ENCODE peak calls at places on chromosome 18, in ten cellular contexts. V, U, Q, L, E, P, O, H, T and B are unnamed samples.

GRCh38 chr18:79422022-79422782 is 26.5 kb downstream of the NFATC1 start:
- DNase-seq in V (peak; percentile 78), U (no peak), Q (no peak), L (no peak), E (peak; percentile 47), P (peak; percentile 55), O (peak; percentile 64), H (no peak), T (no peak), B (no peak)

GRCh38 chr18:7273301-7273911 is 42.5 kb downstream of the LRRC30 start:
- DNase-seq in V (peak; percentile 55), U (peak; percentile 45), Q (no peak), L (no peak), E (peak; percentile 36), P (peak; percentile 70), O (peak; percentile 73), H (no peak), T (no peak), B (no peak)

GRCh38 chr18:11500153-11501122 is 109.0 kb upstream of the SLC35G4 start:
- DNase-seq in V (peak; percentile 96), U (peak; percentile 83), Q (no peak), L (no peak), E (peak; percentile 95), P (peak; percentile 95), O (peak; percentile 99), H (no peak), T (no peak), B (no peak)

GRCh38 chr18:24432618-24433017 is 6.1 kb downstream of the IMPACT start:
- DNase-seq in V (no peak), U (no peak), Q (no peak), L (no peak), E (no peak), P (no peak), O (no peak), H (no peak), T (no peak), B (no peak)

GRCh38 chr18:11095674-11096293 is 53.6 kb downstream of the PIEZO2 start:
- DNase-seq in V (no peak), U (no peak), Q (no peak), L (no peak), E (no peak), P (no peak), O (no peak), H (no peak), T (no peak), B (no peak)

GRCh38 chr18:62625019-62625418 is 90.3 kb upstream of the PHLPP1 start:
- DNase-seq in V (peak; percentile 45), U (no peak), Q (no peak), L (no peak), E (peak; percentile 56), P (peak; percentile 68), O (peak; percentile 84), H (no peak), T (no peak), B (no peak)

GRCh38 chr18:43714346-43715010 is 437.2 kb upstream of the SYT4 start:
- DNase-seq in V (no peak), U (no peak), Q (no peak), L (no peak), E (no peak), P (no peak), O (no peak), H (no peak), T (no peak), B (no peak)

GRCh38 chr18:3710712-3711269 is 260.8 kb downstream of the TGIF1 start:
- DNase-seq in V (no peak), U (peak; percentile 18), Q (no peak), L (no peak), E (peak; percentile 39), P (peak; percentile 68), O (peak; percentile 72), H (no peak), T (no peak), B (no peak)

GRCh38 chr18:59783138-59783537 is 85.9 kb upstream of the CCBE1 start:
- DNase-seq in V (peak; percentile 85), U (peak; percentile 51), Q (peak; percentile 31), L (no peak), E (peak; percentile 83), P (peak; percentile 14), O (peak; percentile 75), H (no peak), T (peak; percentile 61), B (peak; percentile 72)

GRCh38 chr18:59514193-59514592 is 155.1 kb upstream of the LMAN1 start:
- DNase-seq in V (peak; percentile 81), U (no peak), Q (no peak), L (no peak), E (peak; percentile 98), P (peak; percentile 90), O (no peak), H (no peak), T (no peak), B (no peak)

GRCh38 chr18:55047546-55047945 is 88.3 kb upstream of the CCDC68 start:
- DNase-seq in V (peak; percentile 39), U (no peak), Q (no peak), L (no peak), E (peak; percentile 7), P (no peak), O (no peak), H (no peak), T (no peak), B (no peak)

GRCh38 chr18:45879681-45880655 is 54.5 kb downstream of the SIGLEC15 start:
- DNase-seq in V (peak; percentile 57), U (peak; percentile 49), Q (peak; percentile 2), L (peak; percentile 53), E (peak; percentile 74), P (peak; percentile 32), O (peak; percentile 27), H (peak; percentile 67), T (peak; percentile 92), B (peak; percentile 84)

GRCh38 chr18:28013064-28013463 is 163.9 kb downstream of the CDH2 start:
- DNase-seq in V (peak; percentile 34), U (no peak), Q (no peak), L (no peak), E (peak; percentile 56), P (no peak), O (peak; percentile 34), H (no peak), T (no peak), B (no peak)

GRCh38 chr18:62758591-62758990 is 43.2 kb downstream of the PHLPP1 start:
- DNase-seq in V (no peak), U (no peak), Q (no peak), L (no peak), E (no peak), P (no peak), O (no peak), H (no peak), T (no peak), B (no peak)

GRCh38 chr18:79797518-79798345 is at the start of gene KCNG2:
- DNase-seq in V (no peak), U (peak; percentile 31), Q (no peak), L (no peak), E (no peak), P (no peak), O (no peak), H (no peak), T (peak; percentile 67), B (no peak)

GRCh38 chr18:13551841-13552733 is 174.3 kb downstream of the FAM210A start:
- DNase-seq in V (no peak), U (no peak), Q (no peak), L (no peak), E (no peak), P (no peak), O (no peak), H (no peak), T (no peak), B (no peak)

GRCh38 chr18:74596959-74597661 is 560 bp upstream of the ZNF407 start:
- DNase-seq in V (peak; percentile 75), U (peak; percentile 17), Q (no peak), L (peak; percentile 43), E (no peak), P (peak; percentile 70), O (no peak), H (peak; percentile 57), T (peak; percentile 92), B (peak; percentile 90)

GRCh38 chr18:8365528-8365927 is 243.7 kb upstream of the RAB12 start:
- DNase-seq in V (no peak), U (no peak), Q (no peak), L (no peak), E (no peak), P (no peak), O (no peak), H (no peak), T (no peak), B (no peak)

GRCh38 chr18:57943723-57944122 is 100.3 kb upstream of the NEDD4L start:
- DNase-seq in V (no peak), U (no peak), Q (no peak), L (no peak), E (peak; percentile 40), P (no peak), O (peak; percentile 40), H (no peak), T (no peak), B (no peak)

GRCh38 chr18:62101236-62101635 is 85.6 kb downstream of the PIGN start:
- DNase-seq in V (peak; percentile 79), U (no peak), Q (no peak), L (no peak), E (peak; percentile 87), P (no peak), O (no peak), H (no peak), T (no peak), B (no peak)

GRCh38 chr18:487371-487770 is 13.1 kb downstream of the COLEC12 start:
- DNase-seq in V (no peak), U (no peak), Q (no peak), L (no peak), E (no peak), P (no peak), O (no peak), H (no peak), T (no peak), B (no peak)

GRCh38 chr18:35095983-35096676 is 54.9 kb downstream of the MAPRE2 start:
- DNase-seq in V (no peak), U (no peak), Q (no peak), L (no peak), E (peak; percentile 31), P (no peak), O (no peak), H (no peak), T (no peak), B (no peak)

GRCh38 chr18:35917043-35917442 is 55.4 kb upstream of the RMP24 start:
- DNase-seq in V (no peak), U (no peak), Q (no peak), L (no peak), E (no peak), P (no peak), O (no peak), H (no peak), T (no peak), B (peak; percentile 72)

GRCh38 chr18:286515-287310 is 18.9 kb upstream of the THOC1 start:
- DNase-seq in V (peak; percentile 53), U (peak; percentile 36), Q (no peak), L (no peak), E (peak; percentile 69), P (no peak), O (peak; percentile 23), H (no peak), T (no peak), B (no peak)

GRCh38 chr18:45416168-45416567 is 199.1 kb upstream of the SLC14A2 start:
- DNase-seq in V (no peak), U (no peak), Q (peak; percentile 98), L (no peak), E (no peak), P (no peak), O (peak; percentile 10), H (no peak), T (no peak), B (peak; percentile 59)

GRCh38 chr18:71431689-71432088 is 1112.5 kb downstream of the CBLN2 start:
- DNase-seq in V (no peak), U (no peak), Q (no peak), L (no peak), E (no peak), P (no peak), O (no peak), H (no peak), T (no peak), B (no peak)

GRCh38 chr18:60391571-60392226 is 19.1 kb upstream of the MC4R start:
- DNase-seq in V (peak; percentile 97), U (no peak), Q (no peak), L (no peak), E (no peak), P (no peak), O (no peak), H (no peak), T (no peak), B (no peak)

GRCh38 chr18:36211612-36212065 is 24.3 kb downstream of the MOCOS start:
- DNase-seq in V (peak; percentile 29), U (no peak), Q (no peak), L (no peak), E (peak; percentile 4), P (peak; percentile 12), O (peak; percentile 75), H (no peak), T (peak; percentile 35), B (no peak)